ENCODE peak calls at places on chromosomes 4 and X, in seven cellular contexts. C is AG10803; O is dermis microvascular lymphatic vessel endothelial cell; G is retinal pigment epithelial cell; M is LHCN-M2; H is activated T-cell treated with anti-CD3 and anti-CD28 coated beads, Interleukin-2, amount 50 U/mL, for 72 hours; D is brain microvascular endothelial cell. Y is an unnamed sample.

GRCh38 chr4:47505666-47506065 is 20.6 kb downstream of the ATP10D start:
- DNase-seq in C (peak; percentile 75), O (no peak), G (no peak), M (no peak), H (no peak), D (no peak), Y (no peak)

GRCh38 chr4:19791422-19792113 is 460.1 kb upstream of the SLIT2 start:
- DNase-seq in C (no peak), O (peak; percentile 10), G (no peak), M (no peak), H (no peak), D (peak; percentile 34), Y (peak; percentile 8)

GRCh38 chr4:113899260-113900177 is 79.9 kb downstream of the ARSJ start:
- DNase-seq in C (no peak), O (no peak), G (no peak), M (no peak), H (peak; percentile 2), D (no peak), Y (no peak)

GRCh38 chr4:159384619-159385018 is 281.7 kb downstream of the RAPGEF2 start:
- DNase-seq in C (peak; percentile 6), O (no peak), G (no peak), M (peak; percentile 6), H (no peak), D (no peak), Y (no peak)

GRCh38 chrX:150849996-150850720 is 48.3 kb downstream of the CD99L2 start:
- DNase-seq in C (no peak), O (no peak), G (no peak), M (no peak), H (no peak), D (no peak), Y (no peak)

GRCh38 chr4:78061939-78062603 is 4.9 kb downstream of the FRAS1 start:
- DNase-seq in C (no peak), O (no peak), G (no peak), M (peak; percentile 49), H (no peak), D (no peak), Y (no peak)

GRCh38 chr4:77040856-77041576 is 34.8 kb downstream of the CCNI start:
- DNase-seq in C (no peak), O (no peak), G (no peak), M (no peak), H (no peak), D (no peak), Y (peak; percentile 47)

GRCh38 chr4:68410643-68411042 is 36.6 kb upstream of the TMPRSS11E start:
- DNase-seq in C (no peak), O (no peak), G (no peak), M (no peak), H (no peak), D (no peak), Y (no peak)

GRCh38 chr4:95249402-95250043 is 299.2 kb downstream of the UNC5C start:
- DNase-seq in C (no peak), O (no peak), G (no peak), M (no peak), H (peak; percentile 24), D (no peak), Y (no peak)

GRCh38 chrX:110407910-110408545 is 49.4 kb downstream of the RTL9 start:
- DNase-seq in C (peak; percentile 55), O (peak; percentile 36), G (no peak), M (peak; percentile 63), H (peak; percentile 49), D (peak; percentile 63), Y (peak; percentile 59)